ENCODE peak calls at places on chromosomes 3 and 15, in ten cellular contexts. B is GM23338; N is IMR-90; E is NCI-H1436; V is CD8-positive, alpha-beta T cell; M is GM04504; O is stimulated activated naive B cell treated with anti-CD40 and anti-IgM and Interleukin-4, amounts not matched to agents 10 μg/mL and 1 μg/mL and 100 μg/mL, for 72 hours; L is AG09309; Z is ovary; F is NCI-H2029 treated with DMSO at 0.1 percent for 48 hours. K is an unnamed sample.

GRCh38 chr3:53286727-53287412 is 31.0 kb upstream of the TKT start:
- DNase-seq in Z (no peak), M (peak), F (no peak), L (no peak), V (no peak), B (peak), N (peak), O (no peak), E (no peak), K (peak)

GRCh38 chr15:70528270-70528706 is 235.1 kb downstream of the UACA start:
- DNase-seq in O (no peak), V (peak), E (no peak), L (no peak), F (peak), B (no peak), N (peak), Z (no peak), M (no peak), K (no peak)

GRCh38 chr3:38490288-38490860 is 5.8 kb upstream of the EXOG start:
- DNase-seq in E (no peak), V (no peak), M (no peak), O (no peak), B (no peak), L (no peak), N (no peak), Z (no peak), F (no peak), K (no peak)

GRCh38 chr3:123789760-123790159 is 94.4 kb downstream of the MYLK start:
- DNase-seq in B (no peak), O (no peak), E (no peak), F (no peak), V (no peak), N (peak), L (no peak), M (peak), Z (no peak), K (no peak)

GRCh38 chr15:60555291-60555690 is 76.3 kb upstream of the ICE2 start:
- DNase-seq in B (no peak), F (no peak), E (peak), M (no peak), Z (no peak), V (no peak), O (no peak), L (no peak), N (no peak), K (no peak)

GRCh38 chr3:197482001-197482400 is 73.8 kb downstream of the BDH1 start:
- DNase-seq in O (no peak), E (no peak), Z (no peak), M (no peak), F (no peak), N (peak), V (no peak), L (no peak), B (peak), K (no peak)

GRCh38 chr3:47315069-47315647 is 32.4 kb downstream of the KLHL18 start:
- DNase-seq in Z (no peak), E (no peak), L (no peak), O (no peak), M (no peak), V (no peak), F (no peak), B (no peak), N (peak), K (no peak)

GRCh38 chr15:79815468-79815867 is 81.3 kb downstream of the MTHFS start:
- DNase-seq in N (no peak), F (no peak), V (no peak), L (no peak), O (no peak), E (no peak), M (no peak), B (no peak), Z (no peak), K (no peak)

GRCh38 chr3:178439504-178439903 is 96.7 kb upstream of the KCNMB2 start:
- DNase-seq in V (no peak), O (no peak), Z (no peak), B (peak), E (no peak), N (peak), F (no peak), L (peak), M (no peak), K (peak)

GRCh38 chr3:63523100-63523499 is 129.4 kb upstream of the SNTN start:
- DNase-seq in F (no peak), E (no peak), N (no peak), O (no peak), V (no peak), B (peak), M (no peak), L (no peak), Z (no peak), K (no peak)

GRCh38 chr3:58642846-58643245 is 23.7 kb downstream of the FAM3D start:
- DNase-seq in F (no peak), O (no peak), B (no peak), E (no peak), N (no peak), V (no peak), Z (no peak), L (no peak), M (no peak), K (no peak)

GRCh38 chr3:149278911-149279310 is 54.5 kb downstream of the TM4SF18 start:
- DNase-seq in F (no peak), N (no peak), E (no peak), L (no peak), B (no peak), V (no peak), Z (no peak), M (no peak), O (no peak), K (no peak)

GRCh38 chr3:161137260-161137659 is 32.1 kb upstream of the B3GALNT1 start:
- DNase-seq in B (peak), F (no peak), E (no peak), M (no peak), V (no peak), N (no peak), L (no peak), O (no peak), Z (no peak), K (no peak)

GRCh38 chr3:171284308-171285075 is 175.7 kb downstream of the TNIK start:
- DNase-seq in M (peak), B (no peak), Z (no peak), E (no peak), O (no peak), F (no peak), L (peak), N (peak), V (no peak), K (no peak)

GRCh38 chr3:105821433-105821832 is 47.4 kb downstream of the CBLB start:
- DNase-seq in E (no peak), V (no peak), L (no peak), M (no peak), B (no peak), N (no peak), F (no peak), Z (no peak), O (no peak), K (no peak)

GRCh38 chr15:36361351-36361870 is 218.0 kb upstream of the CDIN1 start:
- DNase-seq in F (no peak), L (no peak), N (peak), M (no peak), O (no peak), Z (no peak), V (no peak), E (no peak), B (no peak), K (no peak)

GRCh38 chr3:194487289-194488006 is 646 bp upstream of the ATP13A3 start:
- DNase-seq in M (no peak), O (peak), V (peak), Z (peak), L (no peak), N (no peak), E (no peak), F (peak), B (peak), K (peak)

GRCh38 chr15:45642203-45642932 is 7.5 kb downstream of the SQOR start:
- DNase-seq in F (no peak), V (no peak), B (no peak), L (peak), M (peak), N (peak), Z (no peak), O (no peak), E (no peak), K (no peak)

GRCh38 chr15:64847876-64848716 is 6.4 kb downstream of the PLEKHO2 start:
- DNase-seq in O (no peak), V (no peak), F (no peak), M (no peak), B (no peak), L (no peak), N (peak), Z (no peak), E (no peak), K (no peak)

GRCh38 chr3:8366214-8366613 is 135.4 kb upstream of the LMCD1 start:
- DNase-seq in M (no peak), B (no peak), L (no peak), V (no peak), E (no peak), N (no peak), F (no peak), O (no peak), Z (no peak), K (no peak)

GRCh38 chr15:35078221-35078915 is 6.7 kb downstream of the NANOGP8 start:
- DNase-seq in L (peak), E (peak), M (no peak), O (no peak), F (no peak), N (peak), V (peak), Z (no peak), B (peak), K (peak)

GRCh38 chr3:144810150-144810549 is 838.5 kb downstream of the DIPK2A start:
- DNase-seq in F (no peak), O (no peak), E (no peak), V (no peak), Z (no peak), N (no peak), B (no peak), L (no peak), M (no peak), K (no peak)

GRCh38 chr3:95338446-95338845 is 1275.6 kb downstream of the NSUN3 start:
- DNase-seq in E (no peak), N (no peak), V (no peak), B (no peak), L (no peak), M (no peak), Z (no peak), F (no peak), O (no peak), K (no peak)

GRCh38 chr3:30964612-30965011 is 70.2 kb upstream of the GADL1 start:
- DNase-seq in L (no peak), V (no peak), E (no peak), F (no peak), N (no peak), B (no peak), Z (no peak), M (no peak), O (no peak), K (no peak)

GRCh38 chr3:29759443-29760033 is 478.7 kb downstream of the RBMS3 start:
- DNase-seq in O (no peak), Z (no peak), B (no peak), E (peak), M (no peak), V (no peak), F (peak), L (no peak), N (peak), K (no peak)

GRCh38 chr3:13069495-13069894 is 3.7 kb downstream of the IQSEC1 start:
- DNase-seq in V (peak), Z (no peak), N (no peak), B (no peak), M (no peak), F (no peak), O (no peak), E (no peak), L (no peak), K (no peak)

GRCh38 chr3:99315896-99316295 is 322.5 kb upstream of the COL8A1 start:
- DNase-seq in B (no peak), Z (no peak), N (peak), F (no peak), O (no peak), E (no peak), L (no peak), V (no peak), M (no peak), K (no peak)

GRCh38 chr15:95624616-95625361 is 705.7 kb upstream of the NR2F2 start:
- DNase-seq in M (no peak), E (no peak), Z (no peak), F (no peak), O (no peak), B (no peak), L (no peak), V (no peak), N (no peak), K (no peak)

GRCh38 chr3:66989241-66989640 is 8.9 kb upstream of the KBTBD8 start:
- DNase-seq in M (no peak), L (no peak), O (no peak), Z (no peak), B (peak), E (no peak), V (no peak), N (no peak), F (no peak), K (no peak)

GRCh38 chr3:94529821-94530220 is 467.0 kb downstream of the NSUN3 start:
- DNase-seq in Z (no peak), V (no peak), M (no peak), F (no peak), O (no peak), E (no peak), B (no peak), N (no peak), L (no peak), K (no peak)

GRCh38 chr15:42695527-42696071 is 41.3 kb downstream of the CDAN1 start:
- DNase-seq in V (no peak), Z (no peak), E (no peak), F (no peak), N (no peak), B (no peak), O (no peak), L (no peak), M (no peak), K (no peak)

K was measured in thyroid gland.